ENCODE peak calls at places on chromosomes 6 and 20, in four cellular contexts. B is SK-N-SH, M is H1, L is HepG2. X is an unnamed sample.

GRCh38 chr6:52595000-52595795 is 18.3 kb upstream of the TRAM2 start:
- DNase-seq in B (peak; percentile 54), M (no peak), L (peak; percentile 81), X (peak; percentile 26)

GRCh38 chr6:152099816-152100618 is 292.5 kb downstream of the ESR1 start:
- DNase-seq in B (no peak), M (no peak), L (no peak), X (no peak)

GRCh38 chr6:154745243-154745642 is 12.0 kb downstream of the SCAF8 start:
- DNase-seq in B (no peak), M (no peak), L (no peak), X (no peak)

GRCh38 chr20:33465536-33466302 is 22.2 kb upstream of the SNTA1 start:
- DNase-seq in B (no peak), M (no peak), L (peak; percentile 78), X (no peak)

GRCh38 chr6:170269873-170270541 is 20.9 kb downstream of the DLL1 start:
- DNase-seq in B (no peak), M (no peak), L (no peak), X (no peak)

GRCh38 chr6:112245511-112246203 is 8.7 kb downstream of the LAMA4 start:
- DNase-seq in B (no peak), M (no peak), L (no peak), X (no peak)

GRCh38 chr6:36649721-36650484 is 28.6 kb upstream of the CDKN1A start:
- DNase-seq in B (no peak), M (no peak), L (no peak), X (no peak)

GRCh38 chr6:6333498-6333897 is 13.0 kb upstream of the F13A1 start:
- DNase-seq in B (no peak), M (no peak), L (no peak), X (no peak)

GRCh38 chr6:50586074-50586473 is 127.3 kb upstream of the TFAP2D start:
- DNase-seq in B (no peak), M (no peak), L (no peak), X (no peak)

GRCh38 chr20:4153251-4153650 is 137.9 kb upstream of the RNF24 start:
- DNase-seq in B (no peak), M (no peak), L (no peak), X (no peak)

GRCh38 chr6:131960371-131961133 is 9.4 kb upstream of the CCN2 start:
- DNase-seq in B (no peak), M (no peak), L (no peak), X (no peak)

GRCh38 chr6:109130065-109130464 is 34.8 kb downstream of the CEP57L1 start:
- DNase-seq in B (no peak), M (no peak), L (no peak), X (no peak)

GRCh38 chr6:85449388-85449817 is 480 bp upstream of the NT5E start:
- DNase-seq in B (no peak), M (no peak), L (no peak), X (peak; percentile 73)

GRCh38 chr20:6780414-6780813 is 12.9 kb downstream of the BMP2 start:
- DNase-seq in B (peak; percentile 17), M (no peak), L (no peak), X (no peak)

GRCh38 chr6:126880926-126881325 is 237.5 kb upstream of the RSPO3 start:
- DNase-seq in B (no peak), M (no peak), L (no peak), X (no peak)

GRCh38 chr6:126661646-126662045 is 321.7 kb downstream of the CENPW start:
- DNase-seq in B (no peak), M (no peak), L (no peak), X (no peak)

GRCh38 chr20:45362804-45363610 is at the start of gene SYS1:
- DNase-seq in B (peak; percentile 96), M (peak; percentile 97), L (peak; percentile 100), X (peak; percentile 94)

GRCh38 chr6:11120273-11121005 is 8.9 kb upstream of the ERVFRD-1 start:
- DNase-seq in B (no peak), M (no peak), L (no peak), X (no peak)

DNA sequence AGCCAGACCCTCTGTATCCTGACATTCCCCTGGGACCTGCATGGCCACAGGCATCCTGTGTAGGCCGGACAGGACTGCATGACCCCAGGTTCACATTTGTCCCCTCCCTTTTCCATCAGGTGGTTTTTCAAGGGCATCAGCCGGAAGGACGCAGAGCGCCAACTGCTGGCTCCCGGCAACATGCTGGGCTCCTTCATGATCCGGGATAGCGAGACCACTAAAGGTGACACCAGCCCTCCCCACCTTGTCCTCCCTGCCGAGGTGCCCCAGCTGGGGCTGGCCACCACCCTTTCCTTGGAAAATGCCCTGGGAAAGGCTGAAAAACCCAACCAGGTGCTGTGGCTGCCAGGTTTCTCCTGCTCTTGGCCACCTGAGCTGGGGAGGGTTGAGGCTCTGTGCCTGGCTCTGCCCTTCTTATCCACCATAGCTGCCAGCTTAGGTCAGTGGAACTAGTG is 27.6 kb downstream of the HCK start:
- DNase-seq in B (no peak), M (no peak), L (peak; percentile 61), X (no peak)
- TF ChIP-seq TCF12 in B (no peak), M (no peak), L (no peak), X (no peak)

DNA sequence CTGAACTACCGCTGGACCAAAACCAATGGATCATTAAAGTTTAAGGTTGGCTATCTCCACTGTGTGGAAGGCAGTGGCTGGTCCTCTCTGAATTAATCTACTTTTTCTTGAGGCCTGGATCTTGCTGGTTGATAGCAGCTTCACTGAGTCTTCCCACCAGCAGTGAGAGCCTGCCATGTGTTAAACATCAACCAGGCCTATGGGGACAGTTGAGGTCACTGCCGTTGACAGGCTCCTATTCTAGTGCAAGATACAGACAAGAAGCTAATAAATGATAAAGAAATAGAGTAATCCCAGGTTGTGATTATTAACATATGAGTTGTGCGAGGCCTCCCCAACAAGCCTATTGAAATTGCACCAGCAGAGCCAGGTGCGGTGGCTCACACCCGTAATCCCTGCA is 23.5 kb upstream of the TFAP2C start:
- DNase-seq in B (no peak), M (no peak), L (no peak), X (no peak)
- TF ChIP-seq TCF12 in B (no peak), M (no peak), L (no peak), X (no peak)

GRCh38 chr6:74409447-74409846 is 713.4 kb downstream of the CD109 start:
- DNase-seq in B (no peak), M (no peak), L (peak; percentile 36), X (no peak)
- TF ChIP-seq TCF12 in B (no peak), M (no peak), L (no peak), X (no peak)

GRCh38 chr6:56477241-56477640 is 165.4 kb downstream of the DST start:
- DNase-seq in B (no peak), M (no peak), L (no peak), X (no peak)
- TF ChIP-seq TCF12 in B (no peak), M (no peak), L (no peak), X (no peak)

GRCh38 chr6:4017847-4018193 is 61.1 kb downstream of the FAM217A start:
- DNase-seq in B (peak; percentile 58), M (no peak), L (peak; percentile 51), X (no peak)
- TF ChIP-seq TCF12 in B (no peak), M (no peak), L (no peak), X (no peak)

GRCh38 chr20:36181934-36182603 is 27.5 kb downstream of the EPB41L1 start:
- DNase-seq in B (no peak), M (no peak), L (peak; percentile 78), X (no peak)
- TF ChIP-seq TCF12 in B (no peak), M (no peak), L (no peak), X (no peak)

GRCh38 chr20:24370911-24371695 is 98.3 kb upstream of the SYNDIG1 start:
- DNase-seq in B (no peak), M (no peak), L (no peak), X (no peak)

GRCh38 chr20:24368253-24368652 is 101.2 kb upstream of the SYNDIG1 start:
- DNase-seq in B (no peak), M (no peak), L (no peak), X (no peak)

GRCh38 chr20:24365685-24366084 is 103.7 kb upstream of the SYNDIG1 start:
- DNase-seq in B (no peak), M (no peak), L (no peak), X (no peak)

GRCh38 chr20:24366605-24367004 is 102.8 kb upstream of the SYNDIG1 start:
- DNase-seq in B (no peak), M (no peak), L (no peak), X (no peak)

GRCh38 chr20:24370249-24370648 is 99.2 kb upstream of the SYNDIG1 start:
- DNase-seq in B (no peak), M (no peak), L (peak; percentile 35), X (no peak)
- TF ChIP-seq TCF12 in B (no peak), M (no peak), L (no peak), X (no peak)

GRCh38 chr6:119443993-119444641 is 94.6 kb upstream of the MAN1A1 start:
- DNase-seq in B (no peak), M (no peak), L (no peak), X (no peak)
- TF ChIP-seq TCF12 in B (no peak), M (no peak), L (no peak), X (no peak)

X was measured in GM12878.